ENCODE peak calls at places on chromosomes 12 and 14, in five cellular contexts. X is neuronal stem cell, T is OCI-LY7, L is HCT116, D is neural progenitor cell. Y is an unnamed sample.

GRCh38 chr12:47715393-47715876 is 9.6 kb upstream of the RPAP3 start:
- DNase-seq in D (peak), X (peak), L (peak), T (peak), Y (peak)

GRCh38 chr14:64879635-64880381 is at the start of gene SPTB:
- DNase-seq in D (peak), T (no peak), X (peak), L (no peak), Y (peak)

GRCh38 chr12:5773550-5773949 is 171.5 kb downstream of the ANO2 start:
- DNase-seq in D (no peak), L (no peak), X (no peak), T (no peak), Y (no peak)

GRCh38 chr12:104057771-104058197 is 6.5 kb upstream of the HCFC2 start:
- DNase-seq in T (peak), L (no peak), D (peak), X (no peak), Y (peak)

GRCh38 chr12:79934309-79935020 is 432 bp downstream of the PPP1R12A start:
- DNase-seq in X (no peak), T (peak), L (no peak), D (no peak), Y (no peak)

GRCh38 chr12:124233041-124233836 is 61.7 kb upstream of the RFLNA start:
- DNase-seq in T (no peak), D (no peak), X (no peak), L (no peak), Y (no peak)

GRCh38 chr12:112850343-112850742 is 56.4 kb upstream of the OAS1 start:
- DNase-seq in X (no peak), T (no peak), L (no peak), D (no peak), Y (no peak)

GRCh38 chr12:95721320-95721719 is 69.2 kb downstream of the NTN4 start:
- DNase-seq in X (no peak), D (peak), T (no peak), L (no peak), Y (no peak)

GRCh38 chr12:123916729-123917128 is 55.9 kb downstream of the CCDC92 start:
- DNase-seq in X (no peak), T (no peak), D (no peak), L (no peak), Y (no peak)

GRCh38 chr12:49903700-49904423 is at the start of gene FAIM2:
- DNase-seq in X (no peak), D (peak), T (no peak), L (no peak), Y (no peak)

GRCh38 chr12:45587877-45588530 is 141.5 kb upstream of the ARID2 start:
- DNase-seq in X (no peak), D (no peak), T (no peak), L (no peak), Y (no peak)

GRCh38 chr12:103858953-103859601 is 18.0 kb upstream of the NT5DC3 start:
- DNase-seq in T (no peak), X (no peak), D (no peak), L (peak), Y (peak)

GRCh38 chr12:124881123-124881522 is 17.5 kb upstream of the SCARB1 start:
- DNase-seq in T (no peak), X (no peak), L (no peak), D (no peak), Y (peak)

GRCh38 chr14:77014004-77014604 is 14.4 kb downstream of the IRF2BPL start:
- DNase-seq in X (no peak), L (no peak), D (peak), T (no peak), Y (peak)

GRCh38 chr14:100778951-100779690 is 46.8 kb upstream of the MEG3 start:
- DNase-seq in D (no peak), X (no peak), L (no peak), T (no peak), Y (no peak)

GRCh38 chr14:76806446-76806845 is 6.2 kb downstream of the ANGEL1 start:
- DNase-seq in D (no peak), T (no peak), X (no peak), L (no peak), Y (no peak)

GRCh38 chr14:48751293-48751692 is 834.9 kb downstream of the RPS29 start:
- DNase-seq in T (no peak), L (no peak), X (no peak), D (no peak), Y (no peak)

GRCh38 chr14:100788517-100789365 is 37.2 kb upstream of the MEG3 start:
- DNase-seq in D (no peak), L (no peak), X (no peak), T (no peak), Y (no peak)

GRCh38 chr14:23751591-23751990 is 115.4 kb downstream of the DHRS2 start:
- DNase-seq in T (no peak), X (no peak), D (no peak), L (no peak), Y (no peak)

GRCh38 chr14:105146976-105147700 is 21.4 kb downstream of the JAG2 start:
- DNase-seq in T (no peak), X (no peak), L (no peak), D (no peak), Y (no peak)

GRCh38 chr12:31322651-31323248 is 3.2 kb downstream of the SINHCAF start:
- DNase-seq in L (no peak), X (peak), T (no peak), D (peak), Y (peak)

GRCh38 chr14:45135181-45135580 is 549 bp upstream of the FANCM start:
- DNase-seq in D (peak), T (peak), X (no peak), L (no peak), Y (peak)

GRCh38 chr12:54526800-54527630 is 22.4 kb upstream of the PDE1B start:
- DNase-seq in X (peak), T (peak), D (peak), L (peak), Y (peak)

GRCh38 chr12:21054334-21054733 is 76.7 kb upstream of the SLCO1B1 start:
- DNase-seq in L (no peak), X (no peak), T (no peak), D (no peak), Y (no peak)

GRCh38 chr12:50151047-50151687 is 16.0 kb downstream of the CERS5 start:
- DNase-seq in X (no peak), L (no peak), T (no peak), D (no peak), Y (no peak)

GRCh38 chr14:100278702-100279101 is 27.5 kb downstream of the SLC25A29 start:
- DNase-seq in X (no peak), L (no peak), T (peak), D (no peak), Y (no peak)

GRCh38 chr12:21950649-21951048 is 9.4 kb upstream of the ABCC9 start:
- DNase-seq in L (no peak), X (no peak), D (no peak), T (no peak), Y (no peak)

GRCh38 chr14:80507292-80507869 is 296.1 kb upstream of the DIO2 start:
- DNase-seq in D (no peak), X (no peak), T (no peak), L (no peak), Y (no peak)

DNA sequence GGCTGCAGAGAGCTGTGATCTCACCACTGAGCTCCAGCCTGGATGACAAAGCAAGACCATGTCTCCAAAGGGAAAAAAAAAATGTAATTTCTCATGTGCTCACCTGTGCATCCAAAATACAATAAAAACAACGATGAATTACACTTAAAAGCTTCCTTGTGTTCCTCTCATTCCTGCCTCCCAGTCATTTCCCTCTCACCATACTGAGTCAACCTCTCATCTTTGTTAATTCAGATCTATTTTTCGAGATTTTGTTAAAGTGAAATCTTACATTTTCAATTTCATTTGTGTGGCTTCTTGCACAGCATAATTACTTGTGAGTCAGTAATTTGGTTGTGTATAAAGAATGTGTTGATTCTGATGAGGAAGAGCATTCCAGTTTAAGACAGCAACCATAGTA is 1203.2 kb downstream of the TMEM121 start:
- DNase-seq in L (no peak), T (no peak), D (no peak), X (no peak), Y (no peak)
- H2AFZ ChIP-seq in L (no peak), T (no peak), D (no peak), X (no peak), Y (no peak)

GRCh38 chr14:21535545-21536394 is 9.6 kb upstream of the SALL2 start:
- DNase-seq in D (no peak), L (no peak), X (no peak), T (no peak), Y (no peak)
- H2AFZ ChIP-seq in D (no peak), L (no peak), X (no peak), T (no peak), Y (no peak)

GRCh38 chr14:57266060-57266459 is 2.6 kb downstream of the EXOC5 start:
- DNase-seq in X (no peak), D (no peak), L (no peak), T (no peak), Y (no peak)

GRCh38 chr14:57273236-57273635 is 4.5 kb downstream of the AP5M1 start:
- DNase-seq in D (no peak), X (no peak), T (no peak), L (no peak), Y (no peak)

DNA sequence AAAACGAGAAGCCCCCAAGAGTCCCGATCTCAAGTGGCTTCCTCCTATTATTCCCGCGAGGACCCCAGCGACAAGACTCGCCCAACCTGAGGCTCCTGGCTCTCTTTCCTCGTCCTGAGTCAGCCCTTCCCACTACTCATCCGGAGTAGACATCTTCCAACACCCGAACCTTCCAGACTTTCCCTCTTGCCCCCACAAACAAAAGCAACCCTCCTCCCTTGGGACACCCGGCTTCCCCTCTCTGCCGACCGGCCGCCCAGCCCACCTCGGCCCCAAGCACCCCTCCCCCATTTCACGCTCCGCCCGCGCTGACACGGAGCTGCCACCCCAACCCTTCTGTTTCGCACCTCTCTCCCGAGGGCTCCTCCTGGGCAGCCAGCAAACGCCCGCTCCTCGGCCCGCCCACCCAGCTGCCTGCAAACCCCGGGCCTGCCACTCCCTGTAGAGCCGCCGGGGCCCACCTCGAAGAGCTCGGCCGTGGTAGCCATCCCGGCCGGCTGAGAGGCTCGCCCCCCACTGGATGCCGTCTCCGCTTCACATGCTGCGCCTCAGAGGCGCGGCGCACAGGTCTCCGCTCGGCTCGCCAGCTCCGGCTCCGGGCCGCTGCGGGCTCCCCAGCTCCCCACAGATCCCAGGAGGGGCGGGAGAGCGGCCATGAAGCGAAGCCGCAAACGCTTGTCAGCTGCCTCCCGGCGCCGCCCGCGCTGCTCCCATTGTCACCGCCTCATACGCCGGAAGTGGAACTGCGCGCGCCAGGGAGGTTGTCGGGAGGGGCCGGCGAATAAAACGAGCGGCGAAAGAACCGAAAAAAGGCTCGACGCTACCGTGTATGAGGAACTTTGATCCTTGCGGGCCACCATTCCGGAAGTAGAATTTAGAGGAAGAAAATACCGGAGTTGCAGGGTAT is at the start of the genes AP5M1 and EXOC5:
- DNase-seq in T (peak), X (peak), D (peak), L (peak), Y (peak)
- H2AFZ ChIP-seq in T (peak), X (peak), D (peak), L (peak), Y (peak)

GRCh38 chr14:31659278-31659677 is 98.1 kb downstream of the NUBPL start:
- DNase-seq in L (no peak), T (no peak), D (no peak), X (no peak), Y (no peak)

GRCh38 chr14:31660728-31661127 is 99.5 kb downstream of the NUBPL start:
- DNase-seq in D (no peak), X (no peak), T (no peak), L (no peak), Y (no peak)

GRCh38 chr14:31660191-31660590 is 99.0 kb downstream of the NUBPL start:
- DNase-seq in X (no peak), T (no peak), L (no peak), D (no peak), Y (no peak)

DNA sequence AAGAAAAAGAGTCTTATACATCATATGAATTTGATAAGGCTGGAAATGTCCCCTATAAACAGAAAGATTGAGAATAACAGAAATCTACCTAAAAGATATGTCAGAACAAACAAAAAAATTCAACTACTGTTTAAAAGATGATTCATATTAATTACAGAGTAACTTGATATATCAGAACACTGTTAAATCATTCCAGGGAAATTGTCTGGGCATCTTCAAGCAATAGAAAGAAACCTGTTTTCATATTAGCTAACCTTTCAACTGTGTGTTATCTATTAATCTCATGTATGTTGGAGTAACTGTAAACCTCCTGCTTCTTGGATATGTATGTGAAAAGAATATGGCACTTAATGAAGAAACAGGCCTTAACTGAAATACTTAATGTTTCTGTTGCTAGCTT is 96.7 kb downstream of the NUBPL start:
- DNase-seq in T (no peak), X (no peak), D (no peak), L (no peak), Y (no peak)
- H2AFZ ChIP-seq in T (no peak), X (no peak), D (no peak), L (no peak), Y (no peak)

GRCh38 chr12:19052689-19053088 is 76.8 kb upstream of the PLEKHA5 start:
- DNase-seq in T (no peak), L (no peak), D (no peak), X (no peak), Y (no peak)
- H2AFZ ChIP-seq in T (no peak), L (no peak), D (peak), X (no peak), Y (no peak)

DNA sequence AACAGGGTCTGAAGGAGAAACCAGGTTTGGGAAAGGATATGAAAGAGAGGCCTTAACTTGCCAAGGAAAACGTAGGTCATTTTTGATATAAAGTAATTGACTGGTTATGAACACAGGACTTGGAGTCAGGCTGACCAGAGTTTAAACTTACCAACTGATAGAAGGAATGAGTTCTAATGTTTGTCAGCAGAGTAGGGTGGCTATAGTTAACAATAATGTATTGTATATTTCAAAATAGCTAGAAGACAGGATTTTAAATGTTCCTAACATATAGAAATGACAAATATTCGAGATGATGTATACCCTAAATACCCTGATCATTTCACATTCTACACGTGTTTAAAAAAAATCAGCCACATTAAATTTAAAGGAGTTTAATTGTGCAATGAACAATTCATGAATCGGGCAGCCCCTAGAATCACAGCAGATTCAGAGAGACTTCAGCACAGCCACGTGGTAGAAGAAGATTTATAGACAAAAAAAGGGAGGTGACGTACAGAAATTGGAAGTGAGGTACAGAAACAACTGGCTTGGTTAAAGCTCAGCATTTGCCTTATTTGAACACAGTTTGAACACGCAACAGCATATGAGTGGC is 52.5 kb upstream of the PLEKHG7 start:
- DNase-seq in T (no peak), X (no peak), L (no peak), D (no peak), Y (no peak)
- H2AFZ ChIP-seq in T (no peak), X (peak), L (peak), D (no peak), Y (peak)

GRCh38 chr14:25095784-25096390 is 45.9 kb upstream of the STXBP6 start:
- DNase-seq in T (no peak), D (no peak), L (no peak), X (no peak), Y (no peak)
- H2AFZ ChIP-seq in T (no peak), D (peak), L (no peak), X (no peak), Y (no peak)

GRCh38 chr12:55940065-55940732 is 9.2 kb downstream of the DGKA start:
- DNase-seq in L (peak), T (peak), D (peak), X (peak), Y (peak)
- H2AFZ ChIP-seq in L (no peak), T (no peak), D (peak), X (peak), Y (no peak)

DNA sequence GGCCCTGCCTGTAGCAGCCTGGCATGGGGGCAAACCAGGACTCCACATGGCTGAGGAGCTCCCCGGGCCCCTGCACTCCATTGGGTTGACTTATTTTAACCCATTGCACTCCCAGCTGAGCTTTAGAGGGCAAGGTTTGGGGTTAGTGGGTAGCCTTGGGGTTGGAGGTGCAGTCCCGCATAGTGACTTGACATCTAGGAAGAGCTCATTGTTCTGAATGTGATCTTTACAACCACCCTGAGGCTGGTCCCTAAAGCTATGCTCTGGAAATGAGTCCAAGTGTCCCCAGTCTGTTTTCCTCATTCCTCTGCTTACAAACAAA is 36.4 kb downstream of the NFKBIA start:
- DNase-seq in T (no peak), L (no peak), X (no peak), D (no peak), Y (no peak)
- H2AFZ ChIP-seq in T (peak), L (no peak), X (peak), D (peak), Y (no peak)